ENCODE peak calls at places on chromosome 9, in four cellular contexts. S, K, N and C are unnamed samples.
A peak's percentile ranks its signal among the peaks of the same experiment; 100 is the strongest.

GRCh38 chr9:114088571-114089170 is 10.4 kb downstream of the KIF12 start:
- DNase-seq in K (no peak), S (no peak), N (no peak), C (no peak)

GRCh38 chr9:111572945-111573604 is 26.4 kb downstream of the PTGR1 start:
- DNase-seq in S (peak; percentile 97), N (no peak), K (no peak), C (peak; percentile 93)

GRCh38 chr9:130901498-130902203 is 5.0 kb upstream of the QRFP start:
- DNase-seq in S (no peak), K (no peak), N (peak; percentile 43), C (no peak)

GRCh38 chr9:106438928-106439327 is 424.0 kb upstream of the ZNF462 start:
- DNase-seq in K (no peak), N (no peak), S (no peak), C (no peak)

GRCh38 chr9:133002147-133003070 is 23.9 kb downstream of the GFI1B start:
- DNase-seq in K (no peak), S (no peak), N (no peak), C (no peak)

GRCh38 chr9:136310273-136311030 is 6.6 kb upstream of the CCDC187 start:
- DNase-seq in K (no peak), N (no peak), S (no peak), C (no peak)

GRCh38 chr9:117145811-117146490 is 268.9 kb downstream of the ASTN2 start:
- DNase-seq in N (no peak), S (no peak), K (no peak), C (no peak)

GRCh38 chr9:136143215-136144001 is 24.7 kb upstream of the TMEM250 start:
- DNase-seq in S (peak; percentile 9), N (no peak), K (no peak), C (no peak)

GRCh38 chr9:112334319-112334828 is 955 bp upstream of the PTBP3 start:
- DNase-seq in K (no peak), N (peak; percentile 57), S (peak; percentile 38), C (no peak)

GRCh38 chr9:119283118-119283794 is 86.0 kb downstream of the BRINP1 start:
- DNase-seq in S (no peak), N (no peak), K (peak; percentile 15), C (no peak)

GRCh38 chr9:16368425-16369087 is 501.9 kb downstream of the BNC2 start:
- DNase-seq in S (peak; percentile 79), N (no peak), K (no peak), C (no peak)

GRCh38 chr9:130267930-130268329 is 2.4 kb downstream of the HMCN2 start:
- DNase-seq in N (no peak), S (no peak), K (no peak), C (no peak)

GRCh38 chr9:74666625-74667316 is 169.6 kb downstream of the RORB start:
- DNase-seq in N (no peak), S (peak; percentile 40), K (no peak), C (no peak)

GRCh38 chr9:91577540-91577939 is 153.9 kb upstream of the NFIL3 start:
- DNase-seq in N (no peak), S (no peak), K (no peak), C (no peak)

GRCh38 chr9:109906766-109907382 is 126.9 kb downstream of the PALM2AKAP2 start:
- DNase-seq in S (peak; percentile 71), N (no peak), K (no peak), C (no peak)

GRCh38 chr9:107358867-107359440 is 75.9 kb downstream of the RAD23B start:
- DNase-seq in S (no peak), K (no peak), N (no peak), C (no peak)

GRCh38 chr9:118230319-118230718 is 526.1 kb downstream of the TLR4 start:
- DNase-seq in S (no peak), K (no peak), N (no peak), C (no peak)

GRCh38 chr9:86766912-86767311 is 180.4 kb downstream of the GAS1 start:
- DNase-seq in N (no peak), S (peak; percentile 89), K (no peak), C (peak; percentile 27)

GRCh38 chr9:131217321-131218031 is 58.8 kb downstream of the FAM78A start:
- DNase-seq in N (no peak), S (no peak), K (no peak), C (no peak)

GRCh38 chr9:114894801-114895433 is 35.5 kb downstream of the TNFSF8 start:
- DNase-seq in N (no peak), K (no peak), S (peak; percentile 99), C (peak; percentile 98)

GRCh38 chr9:118957585-118957984 is 411.6 kb downstream of the BRINP1 start:
- DNase-seq in N (no peak), S (no peak), K (no peak), C (no peak)

GRCh38 chr9:128206484-128206883 is 3.3 kb downstream of the DNM1 start:
- DNase-seq in S (no peak), N (no peak), K (no peak), C (no peak)

GRCh38 chr9:134571326-134571871 is 70.2 kb upstream of the COL5A1 start:
- DNase-seq in K (peak; percentile 2), S (no peak), N (peak; percentile 2), C (no peak)

GRCh38 chr9:1939926-1940368 is 75.2 kb upstream of the SMARCA2 start:
- DNase-seq in S (peak; percentile 1), N (peak; percentile 24), K (no peak), C (no peak)

GRCh38 chr9:115396071-115396529 is 278.1 kb upstream of the TNC start:
- DNase-seq in K (no peak), N (no peak), S (peak; percentile 25), C (no peak)

GRCh38 chr9:85610074-85610855 is 131.5 kb downstream of the AGTPBP1 start:
- DNase-seq in S (peak; percentile 82), N (peak; percentile 38), K (no peak), C (peak; percentile 54)

GRCh38 chr9:130461218-130461630 is 16.5 kb downstream of the ASS1 start:
- DNase-seq in K (peak; percentile 62), S (peak; percentile 12), N (peak; percentile 57), C (no peak)

GRCh38 chr9:107983191-107983603 is 493.6 kb upstream of the KLF4 start:
- DNase-seq in K (no peak), S (peak; percentile 56), N (peak; percentile 46), C (no peak)

GRCh38 chr9:76676857-76677256 is 87.4 kb upstream of the PCA3 start:
- DNase-seq in S (no peak), N (no peak), K (no peak), C (no peak)

GRCh38 chr9:35364817-35365585 is 124.9 kb upstream of the RUSC2 start:
- DNase-seq in K (no peak), N (no peak), S (no peak), C (no peak)

GRCh38 chr9:124661184-124661755 is 109.8 kb downstream of the NR6A1 start:
- DNase-seq in N (no peak), K (no peak), S (peak; percentile 19), C (no peak)

GRCh38 chr9:112894699-112895098 is 4.0 kb upstream of the SLC46A2 start:
- DNase-seq in K (no peak), N (no peak), S (no peak), C (no peak)

GRCh38 chr9:94139672-94140417 is 55.6 kb downstream of the PTPDC1 start:
- DNase-seq in N (peak; percentile 46), S (peak; percentile 96), K (peak; percentile 85), C (peak; percentile 95)

GRCh38 chr9:124781967-124782660 is 5.2 kb downstream of the OLFML2A start:
- DNase-seq in S (no peak), N (no peak), K (no peak), C (no peak)

GRCh38 chr9:25724424-25724823 is 46.2 kb upstream of the TUSC1 start:
- DNase-seq in N (no peak), S (peak; percentile 75), K (no peak), C (no peak)

GRCh38 chr9:74639112-74639511 is 142.0 kb downstream of the RORB start:
- DNase-seq in K (no peak), S (no peak), N (no peak), C (no peak)

GRCh38 chr9:135335691-135336181 is 143.8 kb upstream of the PPP1R26 start:
- DNase-seq in K (no peak), N (no peak), S (no peak), C (no peak)

DNA sequence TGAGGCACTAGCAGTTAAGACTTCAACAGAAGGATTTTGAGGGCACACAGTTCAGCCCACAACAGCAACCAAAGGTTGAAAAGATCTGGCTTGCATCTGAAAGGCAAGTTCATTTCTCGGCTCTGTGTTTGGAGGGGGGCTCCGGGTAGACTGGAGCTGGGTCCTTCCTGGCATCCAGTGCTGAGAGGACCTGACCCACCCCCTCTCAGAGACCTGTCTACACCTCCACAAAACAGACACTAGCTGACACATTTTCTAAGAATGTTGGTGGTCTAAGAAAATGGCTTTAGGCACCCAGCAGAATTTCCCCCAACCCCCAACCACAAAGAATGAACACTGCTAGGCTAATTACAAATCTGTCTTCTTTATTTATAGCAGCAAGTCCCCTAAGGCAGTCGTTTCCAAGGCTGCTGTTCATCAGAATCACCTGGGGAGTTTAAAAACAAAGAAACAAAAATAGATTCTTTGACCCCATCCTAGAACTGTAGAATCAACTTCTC is 6.2 kb upstream of the PTCH1 start:
- DNase-seq in K (no peak), S (no peak), N (no peak), C (no peak)
- H3K9me3 ChIP-seq in K (no peaks in the 10 kb centered on the region), S (peaks cover 4% of the 10 kb centered on the region), N (no peaks in the 10 kb centered on the region), C (no peaks in the 10 kb centered on the region)

GRCh38 chr9:98406469-98406868 is 151.0 kb upstream of the TBC1D2 start:
- DNase-seq in N (no peak), K (no peak), S (no peak), C (no peak)

GRCh38 chr9:98409637-98410173 is 154.3 kb upstream of the TBC1D2 start:
- DNase-seq in S (no peak), N (no peak), K (no peak), C (no peak)

GRCh38 chr9:98415782-98416181 is 160.3 kb upstream of the TBC1D2 start:
- DNase-seq in K (no peak), N (no peak), S (no peak), C (no peak)

GRCh38 chr9:98411981-98412561 is 156.6 kb upstream of the TBC1D2 start:
- DNase-seq in N (no peak), K (no peak), S (no peak), C (no peak)

GRCh38 chr9:98410185-98410697 is 154.8 kb upstream of the TBC1D2 start:
- DNase-seq in S (peak; percentile 80), N (no peak), K (peak; percentile 22), C (peak; percentile 73)
- TF ChIP-seq CTCF in S (peak; percentile 33), N (no peak), K (peak; percentile 53), C (peak; percentile 73)

GRCh38 chr9:103355000-103355399 is 359.9 kb downstream of the CYLC2 start:
- DNase-seq in N (no peak), S (no peak), K (no peak), C (no peak)
- H3K9me3 ChIP-seq in N (no peaks in the 10 kb centered on the region), S (peaks cover 4% of the 10 kb centered on the region), K (peaks cover 19% of the 10 kb centered on the region), C (peaks cover 7% of the 10 kb centered on the region)

GRCh38 chr9:98383758-98384157 is 128.3 kb upstream of the TBC1D2 start:
- DNase-seq in N (no peak), S (peak; percentile 46), K (no peak), C (no peak)
- TF ChIP-seq CTCF in N (no peak), S (peak; percentile 37), K (no peak), C (peak; percentile 48)

DNA sequence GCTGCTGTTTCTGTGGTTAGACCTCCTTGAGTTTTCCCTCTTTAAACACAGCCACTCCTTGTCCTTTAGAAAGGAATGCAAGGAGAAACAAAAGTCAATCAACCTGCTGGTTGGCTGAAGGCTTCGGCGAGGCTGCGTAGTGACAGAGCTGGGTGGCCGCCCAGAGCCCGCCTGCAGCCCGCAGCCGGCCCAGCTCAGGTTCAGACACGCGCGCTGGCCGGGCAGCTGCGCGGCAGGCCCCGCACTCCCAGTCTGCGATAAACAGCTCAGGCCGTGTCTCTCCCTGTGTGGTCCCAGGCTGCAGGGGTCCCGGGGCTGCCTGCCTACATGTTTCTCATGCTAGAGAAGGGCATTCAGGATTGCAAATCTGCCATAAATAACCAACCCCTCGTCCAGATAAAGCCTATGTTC is 115.4 kb downstream of the HSD17B3 start:
- DNase-seq in N (peak; percentile 71), S (no peak), K (no peak), C (no peak)
- H3K9me3 ChIP-seq in N (peaks cover 7% of the 10 kb centered on the region), S (peaks cover 17% of the 10 kb centered on the region), K (peaks cover 37% of the 10 kb centered on the region), C (peaks cover 9% of the 10 kb centered on the region)